ENCODE peak calls at places on chromosomes 12 and 14, in eight cellular contexts. I, N, M, Q, T, A, R and F are unnamed samples.

GRCh38 chr12:16482726-16483125 is 123.2 kb downstream of the LMO3 start:
- DNase-seq in I (no peak), N (no peak), M (no peak), Q (no peak), T (no peak), A (no peak), R (no peak), F (no peak)

GRCh38 chr12:47757840-47758583 is 668 bp downstream of the RAPGEF3 start:
- DNase-seq in I (no peak), N (no peak), M (no peak), Q (no peak), T (no peak), A (no peak), R (no peak), F (no peak)

GRCh38 chr12:132196038-132196872 is 52.0 kb downstream of the NOC4L start:
- DNase-seq in I (no peak), N (no peak), M (no peak), Q (no peak), T (no peak), A (peak; percentile 13), R (no peak), F (no peak)

GRCh38 chr12:64598831-64599230 is 11.5 kb upstream of the RASSF3 start:
- DNase-seq in I (no peak), N (no peak), M (no peak), Q (no peak), T (no peak), A (no peak), R (no peak), F (no peak)

GRCh38 chr12:47110706-47111391 is 31.1 kb upstream of the AMIGO2 start:
- DNase-seq in I (no peak), N (no peak), M (no peak), Q (no peak), T (no peak), A (no peak), R (no peak), F (no peak)

GRCh38 chr12:9049520-9050133 is 60.3 kb downstream of the KLRG1 start:
- DNase-seq in I (no peak), N (peak; percentile 47), M (no peak), Q (peak; percentile 7), T (peak; percentile 41), A (peak; percentile 8), R (no peak), F (no peak)

GRCh38 chr12:111505601-111506036 is 93.5 kb downstream of the ATXN2 start:
- DNase-seq in I (no peak), N (no peak), M (no peak), Q (no peak), T (no peak), A (no peak), R (no peak), F (no peak)

GRCh38 chr14:100467939-100468338 is 119.3 kb downstream of the BEGAIN start:
- DNase-seq in I (no peak), N (no peak), M (no peak), Q (no peak), T (no peak), A (no peak), R (peak; percentile 83), F (no peak)

GRCh38 chr14:64388533-64389243 is 535 bp downstream of the MTHFD1 start:
- DNase-seq in I (no peak), N (no peak), M (peak; percentile 12), Q (peak; percentile 10), T (no peak), A (peak; percentile 75), R (no peak), F (peak; percentile 39)

GRCh38 chr12:122844366-122844971 is 9.2 kb downstream of the HIP1R start:
- DNase-seq in I (no peak), N (no peak), M (no peak), Q (no peak), T (no peak), A (no peak), R (no peak), F (no peak)

GRCh38 chr14:89810101-89810500 is 144.4 kb downstream of the EFCAB11 start:
- DNase-seq in I (no peak), N (no peak), M (no peak), Q (no peak), T (no peak), A (no peak), R (no peak), F (no peak)

GRCh38 chr14:60217713-60218112 is 31.3 kb upstream of the PPM1A start:
- DNase-seq in I (no peak), N (no peak), M (no peak), Q (no peak), T (no peak), A (no peak), R (no peak), F (no peak)

GRCh38 chr12:6532051-6532926 is 2.0 kb upstream of the GAPDH start:
- DNase-seq in I (peak; percentile 65), N (peak; percentile 84), M (peak; percentile 79), Q (peak; percentile 98), T (peak; percentile 74), A (peak; percentile 37), R (no peak), F (peak; percentile 15)

GRCh38 chr14:75402867-75403413 is 24.9 kb upstream of the JDP2 start:
- DNase-seq in I (no peak), N (no peak), M (no peak), Q (no peak), T (no peak), A (no peak), R (peak; percentile 34), F (no peak)

GRCh38 chr12:11615481-11615880 is 34.0 kb upstream of the ETV6 start:
- DNase-seq in I (no peak), N (no peak), M (no peak), Q (no peak), T (no peak), A (no peak), R (no peak), F (no peak)

GRCh38 chr12:64318605-64319004 is 72.0 kb downstream of the C12orf56 start:
- DNase-seq in I (no peak), N (peak; percentile 42), M (no peak), Q (no peak), T (no peak), A (no peak), R (no peak), F (no peak)

GRCh38 chr14:103488960-103489359 is 33.7 kb downstream of the CKB start:
- DNase-seq in I (no peak), N (no peak), M (no peak), Q (no peak), T (no peak), A (no peak), R (no peak), F (no peak)

GRCh38 chr12:68978678-68979077 is 45.7 kb upstream of the CPM start:
- DNase-seq in I (no peak), N (no peak), M (no peak), Q (no peak), T (no peak), A (no peak), R (no peak), F (no peak)

GRCh38 chr12:93109794-93110203 is 180.7 kb upstream of the EEA1 start:
- DNase-seq in I (no peak), N (peak; percentile 44), M (no peak), Q (peak; percentile 5), T (no peak), A (no peak), R (no peak), F (no peak)

GRCh38 chr14:69475194-69475818 is 9.2 kb upstream of the PLEKHD1 start:
- DNase-seq in I (no peak), N (peak; percentile 48), M (no peak), Q (no peak), T (no peak), A (peak; percentile 51), R (no peak), F (no peak)

GRCh38 chr12:90828621-90829020 is 126.4 kb downstream of the CCER1 start:
- DNase-seq in I (no peak), N (no peak), M (no peak), Q (no peak), T (no peak), A (no peak), R (no peak), F (no peak)

GRCh38 chr12:3647504-3647903 is 105.4 kb downstream of the CRACR2A start:
- DNase-seq in I (no peak), N (no peak), M (no peak), Q (no peak), T (no peak), A (no peak), R (no peak), F (no peak)

GRCh38 chr14:56989359-56989758 is 179.1 kb upstream of the OTX2 start:
- DNase-seq in I (no peak), N (no peak), M (no peak), Q (no peak), T (no peak), A (no peak), R (no peak), F (no peak)

GRCh38 chr14:34781242-34781641 is 66.8 kb upstream of the CFL2 start:
- DNase-seq in I (no peak), N (no peak), M (no peak), Q (peak; percentile 59), T (no peak), A (no peak), R (no peak), F (no peak)

GRCh38 chr12:58920956-58921861 is 905 bp upstream of the LRIG3 start:
- DNase-seq in I (no peak), N (no peak), M (no peak), Q (no peak), T (no peak), A (no peak), R (no peak), F (no peak)

GRCh38 chr14:92551066-92551841 is 37.7 kb downstream of the RIN3 start:
- DNase-seq in I (no peak), N (peak; percentile 76), M (no peak), Q (no peak), T (no peak), A (no peak), R (no peak), F (no peak)

GRCh38 chr12:26769611-26770010 is 63.4 kb downstream of the ITPR2 start:
- DNase-seq in I (no peak), N (no peak), M (no peak), Q (no peak), T (no peak), A (no peak), R (no peak), F (no peak)

GRCh38 chr12:71967176-71967575 is 28.5 kb downstream of the TPH2 start:
- DNase-seq in I (no peak), N (no peak), M (no peak), Q (no peak), T (no peak), A (no peak), R (no peak), F (no peak)

GRCh38 chr12:89244536-89244935 is 107.8 kb downstream of the DUSP6 start:
- DNase-seq in I (no peak), N (no peak), M (no peak), Q (no peak), T (no peak), A (no peak), R (no peak), F (no peak)

GRCh38 chr12:23041774-23042173 is 416.8 kb downstream of the ETNK1 start:
- DNase-seq in I (no peak), N (no peak), M (no peak), Q (no peak), T (no peak), A (no peak), R (no peak), F (no peak)

GRCh38 chr12:121799842-121800693 is 3.7 kb upstream of the SETD1B start:
- DNase-seq in I (peak; percentile 77), N (peak; percentile 82), M (peak; percentile 70), Q (peak; percentile 73), T (peak; percentile 75), A (peak; percentile 35), R (no peak), F (no peak)

GRCh38 chr14:75303415-75303814 is 24.8 kb downstream of the FOS start:
- DNase-seq in I (no peak), N (peak; percentile 74), M (peak; percentile 42), Q (peak; percentile 32), T (peak; percentile 58), A (peak; percentile 65), R (no peak), F (peak; percentile 18)

GRCh38 chr14:24079521-24080141 is 8.3 kb downstream of the CPNE6 start:
- DNase-seq in I (no peak), N (no peak), M (no peak), Q (no peak), T (no peak), A (no peak), R (no peak), F (no peak)

GRCh38 chr12:53427905-53428594 is 4.4 kb downstream of the AMHR2 start:
- DNase-seq in I (no peak), N (no peak), M (no peak), Q (peak; percentile 95), T (peak; percentile 23), A (no peak), R (no peak), F (no peak)